ENCODE peak calls at places on chromosomes 12 and 14, in six cellular contexts. H, I, A, K, J and R are unnamed samples.

GRCh38 chr14:105879867-105880561 is 353.6 kb downstream of the TMEM121 start:
- DNase-seq in H (no peak), I (no peak), A (peak; percentile 3), K (no peak), J (no peak), R (no peak)

GRCh38 chr12:19183121-19183838 is 53.7 kb downstream of the PLEKHA5 start:
- DNase-seq in H (no peak), I (no peak), A (no peak), K (peak; percentile 64), J (no peak), R (no peak)

GRCh38 chr12:113184098-113184899 is 979 bp downstream of the DDX54 start:
- DNase-seq in H (peak; percentile 88), I (no peak), A (no peak), K (no peak), J (no peak), R (no peak)

GRCh38 chr14:99773496-99774203 is 19.6 kb upstream of the EML1 start:
- DNase-seq in H (no peak), I (no peak), A (peak; percentile 15), K (no peak), J (no peak), R (no peak)

GRCh38 chr14:54312166-54312801 is 84.5 kb upstream of the CDKN3 start:
- DNase-seq in H (peak; percentile 83), I (no peak), A (no peak), K (peak; percentile 92), J (no peak), R (no peak)

GRCh38 chr14:65444230-65444629 is 31.7 kb downstream of the FUT8 start:
- DNase-seq in H (no peak), I (no peak), A (no peak), K (no peak), J (no peak), R (no peak)

GRCh38 chr12:103880299-103881142 is 39.5 kb upstream of the NT5DC3 start:
- DNase-seq in H (peak; percentile 86), I (no peak), A (no peak), K (no peak), J (no peak), R (no peak)

GRCh38 chr12:54596526-54596946 is 8.1 kb upstream of the PPP1R1A start:
- DNase-seq in H (peak; percentile 64), I (peak; percentile 3), A (peak; percentile 55), K (peak; percentile 70), J (peak; percentile 11), R (peak; percentile 61)

GRCh38 chr12:108495054-108495453 is 20.0 kb upstream of the FICD start:
- DNase-seq in H (peak; percentile 1), I (no peak), A (no peak), K (peak; percentile 17), J (no peak), R (no peak)

GRCh38 chr14:68589447-68590232 is 203.2 kb downstream of the ZFP36L1 start:
- DNase-seq in H (no peak), I (no peak), A (peak; percentile 84), K (peak; percentile 97), J (no peak), R (no peak)

GRCh38 chr14:68164723-68165122 is 345.1 kb downstream of the RAD51B start:
- DNase-seq in H (no peak), I (no peak), A (no peak), K (no peak), J (no peak), R (no peak)

GRCh38 chr12:66537866-66538265 is 141.0 kb downstream of the GRIP1 start:
- DNase-seq in H (no peak), I (no peak), A (no peak), K (no peak), J (no peak), R (no peak)

GRCh38 chr14:29627141-29627540 is 300.5 kb downstream of the PRKD1 start:
- DNase-seq in H (no peak), I (no peak), A (no peak), K (peak; percentile 7), J (no peak), R (no peak)

GRCh38 chr12:2664721-2665577 is 129.8 kb upstream of the FKBP4 start:
- DNase-seq in H (no peak), I (no peak), A (no peak), K (no peak), J (no peak), R (no peak)

GRCh38 chr12:74903522-74903921 is 306.1 kb downstream of the KCNC2 start:
- DNase-seq in H (no peak), I (no peak), A (no peak), K (no peak), J (no peak), R (no peak)

GRCh38 chr12:114913871-114914801 is 230.2 kb upstream of the TBX3 start:
- DNase-seq in H (no peak), I (no peak), A (no peak), K (no peak), J (no peak), R (no peak)

GRCh38 chr14:106586098-106586704 is 1059.8 kb downstream of the TMEM121 start:
- DNase-seq in H (no peak), I (peak; percentile 38), A (no peak), K (no peak), J (peak; percentile 46), R (no peak)

GRCh38 chr14:96257056-96257455 is 1.0 kb downstream of the BDKRB1 start:
- DNase-seq in H (no peak), I (no peak), A (no peak), K (no peak), J (no peak), R (no peak)

GRCh38 chr14:99590746-99591555 is 13.1 kb downstream of the CCDC85C start:
- DNase-seq in H (peak; percentile 40), I (no peak), A (peak; percentile 26), K (peak; percentile 41), J (no peak), R (no peak)

GRCh38 chr12:20250761-20251160 is 117.6 kb upstream of the PDE3A start:
- DNase-seq in H (no peak), I (no peak), A (no peak), K (no peak), J (no peak), R (no peak)

GRCh38 chr12:65821336-65821735 is 2.9 kb upstream of the HMGA2 start:
- DNase-seq in H (no peak), I (no peak), A (no peak), K (no peak), J (no peak), R (no peak)

GRCh38 chr14:48398675-48399282 is 723.4 kb upstream of the MDGA2 start:
- DNase-seq in H (peak; percentile 77), I (no peak), A (no peak), K (peak; percentile 8), J (no peak), R (no peak)

GRCh38 chr14:102264355-102264754 is 40.6 kb downstream of the MOK start:
- DNase-seq in H (no peak), I (no peak), A (no peak), K (peak; percentile 65), J (no peak), R (no peak)

GRCh38 chr12:110281549-110282342 is 699 bp downstream of the ATP2A2 start:
- DNase-seq in H (no peak), I (peak; percentile 16), A (peak; percentile 47), K (peak; percentile 56), J (peak; percentile 39), R (peak; percentile 60)

GRCh38 chr14:36773136-36773540 is 111.5 kb downstream of the PAX9 start:
- DNase-seq in H (peak; percentile 79), I (no peak), A (no peak), K (no peak), J (no peak), R (no peak)

GRCh38 chr14:34619399-34619920 is 10.5 kb downstream of the SNX6 start:
- DNase-seq in H (no peak), I (no peak), A (no peak), K (no peak), J (no peak), R (no peak)

GRCh38 chr12:21324551-21324950 is 10.2 kb downstream of the SLCO1A2 start:
- DNase-seq in H (no peak), I (no peak), A (no peak), K (no peak), J (no peak), R (no peak)

GRCh38 chr14:26276757-26277156 is 321.1 kb downstream of the NOVA1 start:
- DNase-seq in H (no peak), I (no peak), A (no peak), K (no peak), J (no peak), R (no peak)

GRCh38 chr14:77125275-77126073 is 16.1 kb downstream of the ZDHHC22 start:
- DNase-seq in H (no peak), I (no peak), A (no peak), K (no peak), J (no peak), R (peak; percentile 16)

GRCh38 chr12:86623267-86623666 is 367.1 kb upstream of the MGAT4C start:
- DNase-seq in H (no peak), I (no peak), A (no peak), K (no peak), J (no peak), R (no peak)

GRCh38 chr12:69527506-69528272 is 57.5 kb downstream of the FRS2 start:
- DNase-seq in H (peak; percentile 82), I (no peak), A (no peak), K (peak; percentile 90), J (no peak), R (no peak)

GRCh38 chr12:104637616-104638015 is 180.9 kb downstream of the CHST11 start:
- DNase-seq in H (no peak), I (no peak), A (no peak), K (no peak), J (no peak), R (no peak)